ENCODE peak calls at places on chromosomes 16 and 17, in ten cellular contexts. B is NCI-H446; H is stimulated activated naive B cell treated with anti-CD40 and anti-IgM and Interleukin-4, amounts not matched to agents 10 μg/mL and 1 μg/mL and 100 μg/mL, for 72 hours; X is lung microvascular endothelial cell; W is NCI-H2081; M is Caki2; Z is SW480; U is neural crest cell; V is Karpas-422; K is GM13976. L is an unnamed sample.

GRCh38 chr16:76899767-76900166 is 291.2 kb upstream of the MON1B start:
- DNase-seq in X (no peak), K (no peak), B (no peak), H (no peak), Z (no peak), U (no peak), W (no peak), V (no peak), M (peak), L (no peak)

GRCh38 chr17:74873874-74874614 is 1.2 kb upstream of the FDXR start:
- DNase-seq in Z (peak), W (no peak), H (no peak), B (no peak), X (no peak), M (peak), U (no peak), V (no peak), K (no peak), L (peak)

GRCh38 chr17:48429638-48430586 is at the start of gene SKAP1:
- DNase-seq in V (no peak), H (peak), M (no peak), Z (peak), W (no peak), X (no peak), B (no peak), K (peak), U (no peak), L (peak)

GRCh38 chr17:32933881-32934280 is 5.9 kb downstream of the TMEM98 start:
- DNase-seq in H (no peak), X (no peak), Z (no peak), V (no peak), U (no peak), K (no peak), W (no peak), M (no peak), B (no peak), L (no peak)

GRCh38 chr17:31745964-31746650 is 112.9 kb downstream of the COPRS start:
- DNase-seq in B (peak), K (no peak), M (no peak), X (no peak), W (no peak), V (no peak), U (no peak), H (no peak), Z (no peak), L (no peak)

GRCh38 chr16:5064915-5065314 is 841 bp downstream of the C16orf89 start:
- DNase-seq in W (no peak), M (no peak), Z (no peak), U (no peak), K (no peak), B (no peak), V (no peak), H (no peak), X (no peak), L (peak)

GRCh38 chr16:4578961-4579530 is 22.9 kb downstream of the C16orf96 start:
- DNase-seq in X (no peak), W (peak), M (no peak), Z (no peak), K (peak), U (no peak), V (peak), B (no peak), H (no peak), L (peak)

GRCh38 chr17:30378191-30378796 is 433 bp upstream of the CPD start:
- DNase-seq in X (peak), Z (no peak), U (peak), B (no peak), H (no peak), M (no peak), V (no peak), K (peak), W (peak), L (peak)

GRCh38 chr17:39101139-39101538 is 50.3 kb downstream of the PLXDC1 start:
- DNase-seq in U (no peak), B (no peak), H (no peak), K (no peak), X (no peak), W (no peak), Z (no peak), M (no peak), V (no peak), L (no peak)

GRCh38 chr16:12532871-12533610 is 270.6 kb downstream of the CPPED1 start:
- DNase-seq in X (no peak), K (no peak), H (no peak), B (peak), W (no peak), V (no peak), Z (no peak), M (no peak), U (no peak), L (no peak)

GRCh38 chr16:51180719-51181494 is 29.8 kb upstream of the SALL1 start:
- DNase-seq in X (no peak), Z (peak), H (no peak), K (no peak), U (no peak), V (no peak), W (no peak), M (no peak), B (no peak), L (no peak)

GRCh38 chr17:82357394-82357793 is 1.7 kb upstream of the TEX19 start:
- DNase-seq in H (no peak), M (no peak), K (no peak), U (no peak), Z (no peak), W (no peak), X (no peak), V (no peak), B (no peak), L (peak)

GRCh38 chr16:67177743-67178699 is 5.7 kb downstream of the MATCAP1 start:
- DNase-seq in B (no peak), W (peak), H (no peak), X (peak), M (peak), V (no peak), Z (peak), U (no peak), K (no peak), L (peak)

GRCh38 chr16:50309527-50310307 is 43.4 kb downstream of the ADCY7 start:
- DNase-seq in Z (no peak), H (no peak), W (no peak), K (peak), X (no peak), B (no peak), M (no peak), U (no peak), V (peak), L (no peak)

GRCh38 chr16:25700547-25700946 is 8.8 kb downstream of the HS3ST4 start:
- DNase-seq in U (no peak), V (no peak), W (no peak), Z (no peak), H (no peak), X (no peak), B (no peak), K (no peak), M (no peak), L (no peak)

GRCh38 chr17:48663134-48663924 is 37.2 kb upstream of the HOXB9 start:
- DNase-seq in K (no peak), W (no peak), V (no peak), B (no peak), H (no peak), X (no peak), Z (no peak), M (no peak), U (no peak), L (peak)

GRCh38 chr17:40283662-40284061 is 4.0 kb upstream of the CDC6 start:
- DNase-seq in W (no peak), Z (peak), H (no peak), X (no peak), K (peak), V (no peak), B (no peak), M (peak), U (no peak), L (peak)

L was measured in DMS53.